ENCODE peak calls at places on chromosomes 13 and 19, in six cellular contexts. One of them, this sample, is unnamed.

GRCh38 chr13:51793570-51794273 is 10.2 kb downstream of the DHRS12 start:
- DNase-seq in endothelial cell of umbilical vein: peak; percentile 66
- DNase-seq in Peyer's patch: peak; percentile 77
- DNase-seq in uterus: no peak
- DNase-seq in adrenal gland: peak; percentile 80
- DNase-seq in transverse colon: no peak
- DNase-seq in this sample: no peak

GRCh38 chr13:35388979-35389378 is 87.5 kb downstream of the MAB21L1 start:
- DNase-seq in endothelial cell of umbilical vein: peak; percentile 87
- DNase-seq in Peyer's patch: no peak
- DNase-seq in uterus: no peak
- DNase-seq in adrenal gland: no peak
- DNase-seq in transverse colon: no peak
- DNase-seq in this sample: no peak

GRCh38 chr13:76965759-76966421 is 17.6 kb downstream of the ACOD1 start:
- DNase-seq in endothelial cell of umbilical vein: peak; percentile 21
- DNase-seq in Peyer's patch: peak; percentile 50
- DNase-seq in uterus: peak; percentile 33
- DNase-seq in adrenal gland: peak; percentile 54
- DNase-seq in transverse colon: peak; percentile 14
- DNase-seq in this sample: no peak

GRCh38 chr13:49097374-49097773 is 121.7 kb downstream of the FNDC3A start:
- DNase-seq in endothelial cell of umbilical vein: peak; percentile 42
- DNase-seq in Peyer's patch: no peak
- DNase-seq in uterus: no peak
- DNase-seq in adrenal gland: no peak
- DNase-seq in transverse colon: no peak
- DNase-seq in this sample: peak; percentile 40

GRCh38 chr13:112990783-112991182 is 21.8 kb downstream of the MCF2L start:
- DNase-seq in endothelial cell of umbilical vein: no peak
- DNase-seq in Peyer's patch: peak; percentile 81
- DNase-seq in uterus: no peak
- DNase-seq in adrenal gland: no peak
- DNase-seq in transverse colon: peak; percentile 80
- DNase-seq in this sample: peak; percentile 81

GRCh38 chr13:73168226-73168992 is 109.6 kb downstream of the KLF5 start:
- DNase-seq in endothelial cell of umbilical vein: peak; percentile 20
- DNase-seq in Peyer's patch: no peak
- DNase-seq in uterus: no peak
- DNase-seq in adrenal gland: no peak
- DNase-seq in transverse colon: no peak
- DNase-seq in this sample: no peak

GRCh38 chr19:13398780-13399726 is 107.2 kb downstream of the CACNA1A start:
- DNase-seq in endothelial cell of umbilical vein: peak; percentile 74
- DNase-seq in Peyer's patch: no peak
- DNase-seq in uterus: no peak
- DNase-seq in adrenal gland: peak; percentile 14
- DNase-seq in transverse colon: no peak
- DNase-seq in this sample: no peak

GRCh38 chr13:94495806-94496205 is 16.3 kb upstream of the DCT start:
- DNase-seq in endothelial cell of umbilical vein: no peak
- DNase-seq in Peyer's patch: no peak
- DNase-seq in uterus: no peak
- DNase-seq in adrenal gland: no peak
- DNase-seq in transverse colon: no peak
- DNase-seq in this sample: no peak

GRCh38 chr13:19818223-19818842 is 35.6 kb upstream of the PSPC1 start:
- DNase-seq in endothelial cell of umbilical vein: peak; percentile 37
- DNase-seq in Peyer's patch: peak; percentile 48
- DNase-seq in uterus: no peak
- DNase-seq in adrenal gland: peak; percentile 16
- DNase-seq in transverse colon: peak; percentile 19
- DNase-seq in this sample: peak; percentile 29

GRCh38 chr13:38618336-38618735 is 68.5 kb upstream of the FREM2 start:
- DNase-seq in endothelial cell of umbilical vein: no peak
- DNase-seq in Peyer's patch: no peak
- DNase-seq in uterus: no peak
- DNase-seq in adrenal gland: no peak
- DNase-seq in transverse colon: no peak
- DNase-seq in this sample: no peak

GRCh38 chr19:29724741-29725140 is 9.7 kb upstream of the C19orf12 start:
- DNase-seq in endothelial cell of umbilical vein: no peak
- DNase-seq in Peyer's patch: no peak
- DNase-seq in uterus: no peak
- DNase-seq in adrenal gland: no peak
- DNase-seq in transverse colon: no peak
- DNase-seq in this sample: no peak

GRCh38 chr19:38277969-38278680 is 13.8 kb downstream of the SPINT2 start:
- DNase-seq in endothelial cell of umbilical vein: peak; percentile 78
- DNase-seq in Peyer's patch: peak; percentile 60
- DNase-seq in uterus: peak; percentile 63
- DNase-seq in adrenal gland: peak; percentile 81
- DNase-seq in transverse colon: no peak
- DNase-seq in this sample: no peak

GRCh38 chr13:44298314-44298713 is 75.3 kb upstream of the SERP2 start:
- DNase-seq in endothelial cell of umbilical vein: no peak
- DNase-seq in Peyer's patch: no peak
- DNase-seq in uterus: no peak
- DNase-seq in adrenal gland: no peak
- DNase-seq in transverse colon: no peak
- DNase-seq in this sample: no peak

GRCh38 chr19:869245-870177 is 10.0 kb downstream of the CFD start:
- DNase-seq in endothelial cell of umbilical vein: peak; percentile 88
- DNase-seq in Peyer's patch: peak; percentile 76
- DNase-seq in uterus: peak; percentile 94
- DNase-seq in adrenal gland: peak; percentile 84
- DNase-seq in transverse colon: peak; percentile 65
- DNase-seq in this sample: no peak

GRCh38 chr13:44651209-44651608 is 75.1 kb upstream of the TSC22D1 start:
- DNase-seq in endothelial cell of umbilical vein: no peak
- DNase-seq in Peyer's patch: no peak
- DNase-seq in uterus: no peak
- DNase-seq in adrenal gland: no peak
- DNase-seq in transverse colon: no peak
- DNase-seq in this sample: no peak

GRCh38 chr19:33998739-33999345 is 173.5 kb upstream of the LSM14A start:
- DNase-seq in endothelial cell of umbilical vein: peak; percentile 21
- DNase-seq in Peyer's patch: no peak
- DNase-seq in uterus: no peak
- DNase-seq in adrenal gland: no peak
- DNase-seq in transverse colon: no peak
- DNase-seq in this sample: no peak

GRCh38 chr13:90792335-90792734 is 555.2 kb upstream of the MIR17HG start:
- DNase-seq in endothelial cell of umbilical vein: no peak
- DNase-seq in Peyer's patch: no peak
- DNase-seq in uterus: no peak
- DNase-seq in adrenal gland: no peak
- DNase-seq in transverse colon: no peak
- DNase-seq in this sample: no peak

GRCh38 chr13:44692173-44692713 is 116.1 kb upstream of the TSC22D1 start:
- DNase-seq in endothelial cell of umbilical vein: no peak
- DNase-seq in Peyer's patch: no peak
- DNase-seq in uterus: no peak
- DNase-seq in adrenal gland: no peak
- DNase-seq in transverse colon: no peak
- DNase-seq in this sample: no peak

GRCh38 chr13:114142640-114143490 is 10.4 kb upstream of the RASA3 start:
- DNase-seq in endothelial cell of umbilical vein: no peak
- DNase-seq in Peyer's patch: peak; percentile 90
- DNase-seq in uterus: no peak
- DNase-seq in adrenal gland: peak; percentile 42
- DNase-seq in transverse colon: peak; percentile 78
- DNase-seq in this sample: peak; percentile 53

GRCh38 chr13:102657630-102658029 is 37.2 kb downstream of the METTL21C start:
- DNase-seq in endothelial cell of umbilical vein: no peak
- DNase-seq in Peyer's patch: no peak
- DNase-seq in uterus: no peak
- DNase-seq in adrenal gland: no peak
- DNase-seq in transverse colon: no peak
- DNase-seq in this sample: no peak

GRCh38 chr13:43319617-43320444 is 296.4 kb downstream of the DNAJC15 start:
- DNase-seq in endothelial cell of umbilical vein: no peak
- DNase-seq in Peyer's patch: no peak
- DNase-seq in uterus: no peak
- DNase-seq in adrenal gland: no peak
- DNase-seq in transverse colon: no peak
- DNase-seq in this sample: no peak

GRCh38 chr13:49711218-49711863 is 20.1 kb upstream of the EBPL start:
- DNase-seq in endothelial cell of umbilical vein: peak; percentile 44
- DNase-seq in Peyer's patch: no peak
- DNase-seq in uterus: no peak
- DNase-seq in adrenal gland: no peak
- DNase-seq in transverse colon: no peak
- DNase-seq in this sample: no peak

GRCh38 chr19:4208385-4209094 is 20.8 kb upstream of the EBI3 start:
- DNase-seq in endothelial cell of umbilical vein: no peak
- DNase-seq in Peyer's patch: peak; percentile 54
- DNase-seq in uterus: no peak
- DNase-seq in adrenal gland: no peak
- DNase-seq in transverse colon: peak; percentile 40
- DNase-seq in this sample: no peak

GRCh38 chr19:38392707-38393308 is 4.3 kb downstream of the SPRED3 start:
- DNase-seq in endothelial cell of umbilical vein: no peak
- DNase-seq in Peyer's patch: peak; percentile 84
- DNase-seq in uterus: no peak
- DNase-seq in adrenal gland: no peak
- DNase-seq in transverse colon: no peak
- DNase-seq in this sample: no peak

GRCh38 chr13:46097015-46097414 is 7.8 kb downstream of the CPB2 start:
- DNase-seq in endothelial cell of umbilical vein: no peak
- DNase-seq in Peyer's patch: no peak
- DNase-seq in uterus: no peak
- DNase-seq in adrenal gland: no peak
- DNase-seq in transverse colon: no peak
- DNase-seq in this sample: no peak

DNA sequence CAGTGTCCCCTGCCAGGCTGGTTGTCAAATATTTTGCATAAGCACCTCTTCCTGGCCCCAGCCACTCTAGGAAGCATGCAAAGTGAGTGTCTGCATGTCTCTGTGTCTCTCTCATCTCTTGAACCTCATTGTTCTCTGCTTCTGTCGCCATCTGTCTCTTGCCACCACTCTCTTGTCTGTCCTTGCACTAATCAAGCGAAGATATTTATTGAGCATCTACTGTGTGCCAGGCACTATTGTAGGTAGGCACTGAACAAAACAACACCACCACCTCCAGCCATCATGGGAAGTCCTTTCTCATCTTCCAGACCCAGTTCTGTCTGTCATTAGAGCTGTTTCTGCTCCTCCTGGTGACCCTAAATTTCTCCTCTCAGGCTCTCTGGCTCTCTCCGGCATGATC is 52.0 kb upstream of the SHKBP1 start:
- DNase-seq in endothelial cell of umbilical vein: no peak
- DNase-seq in Peyer's patch: no peak
- DNase-seq in uterus: no peak
- DNase-seq in adrenal gland: no peak
- DNase-seq in transverse colon: no peak
- DNase-seq in this sample: no peak
- TF ChIP-seq POLR2A in endothelial cell of umbilical vein: no peak
- TF ChIP-seq POLR2A in Peyer's patch: no peak
- TF ChIP-seq POLR2A in uterus: no peak
- TF ChIP-seq POLR2A in adrenal gland: no peak
- TF ChIP-seq POLR2A in transverse colon: no peak
- TF ChIP-seq POLR2A in this sample: no peak

DNA sequence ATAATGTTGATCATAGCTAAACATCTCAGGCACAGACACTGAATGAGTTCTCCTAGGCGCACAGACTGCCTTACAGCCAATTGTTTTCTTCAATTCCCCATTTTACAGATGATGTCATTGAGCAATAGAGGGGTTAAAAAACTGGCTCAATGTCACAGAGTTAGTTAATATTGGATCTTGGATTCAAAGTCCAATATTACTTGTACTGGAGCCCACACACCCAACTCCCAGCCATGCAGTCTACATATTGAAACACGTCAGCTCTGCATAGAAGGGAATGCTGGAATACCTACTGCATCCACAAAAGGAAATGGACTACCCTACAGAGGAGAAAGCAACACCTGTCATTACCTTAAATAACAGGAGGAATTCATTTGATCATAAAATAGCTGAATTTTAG is 76.1 kb upstream of the SLC15A1 start:
- DNase-seq in endothelial cell of umbilical vein: no peak
- DNase-seq in Peyer's patch: no peak
- DNase-seq in uterus: no peak
- DNase-seq in adrenal gland: no peak
- DNase-seq in transverse colon: no peak
- DNase-seq in this sample: no peak
- H3K27ac ChIP-seq in endothelial cell of umbilical vein: no peak overlapping the region
- H3K27ac ChIP-seq in Peyer's patch: no peak overlapping the region
- H3K27ac ChIP-seq in uterus: no peak overlapping the region
- H3K27ac ChIP-seq in adrenal gland: no peak overlapping the region
- H3K27ac ChIP-seq in transverse colon: no peak overlapping the region
- H3K27ac ChIP-seq in this sample: no peak overlapping the region

DNA sequence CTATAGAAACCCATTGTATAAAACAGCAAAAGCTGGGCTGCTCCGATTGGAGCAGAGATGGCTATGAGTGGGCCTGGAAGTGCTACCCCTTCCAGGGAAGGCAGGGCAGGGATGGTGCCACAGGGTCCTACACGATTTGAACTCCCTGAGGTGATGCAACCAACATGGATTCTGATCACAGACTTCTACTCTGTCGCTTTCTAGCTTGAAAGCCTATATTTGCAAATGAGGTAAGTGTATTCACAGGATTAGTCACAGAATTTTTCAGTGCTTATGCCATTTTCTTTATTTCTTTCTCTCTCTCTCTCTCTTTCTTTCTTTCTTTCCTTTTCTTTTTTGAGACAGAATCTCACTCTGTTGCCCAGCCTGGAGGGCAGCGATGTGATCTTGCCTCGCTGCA is 179.0 kb downstream of the SPRY2 start:
- DNase-seq in endothelial cell of umbilical vein: no peak
- DNase-seq in Peyer's patch: no peak
- DNase-seq in uterus: no peak
- DNase-seq in adrenal gland: no peak
- DNase-seq in transverse colon: no peak
- DNase-seq in this sample: no peak
- TF ChIP-seq POLR2A in endothelial cell of umbilical vein: no peak
- TF ChIP-seq POLR2A in Peyer's patch: no peak
- TF ChIP-seq POLR2A in uterus: no peak
- TF ChIP-seq POLR2A in adrenal gland: no peak
- TF ChIP-seq POLR2A in transverse colon: no peak
- TF ChIP-seq POLR2A in this sample: no peak

GRCh38 chr13:24230428-24231072 is 70.0 kb downstream of the SPATA13 start:
- DNase-seq in endothelial cell of umbilical vein: no peak
- DNase-seq in Peyer's patch: no peak
- DNase-seq in uterus: no peak
- DNase-seq in adrenal gland: no peak
- DNase-seq in transverse colon: no peak
- DNase-seq in this sample: no peak

GRCh38 chr13:24232037-24232436 is 71.5 kb downstream of the SPATA13 start:
- DNase-seq in endothelial cell of umbilical vein: no peak
- DNase-seq in Peyer's patch: peak; percentile 81
- DNase-seq in uterus: no peak
- DNase-seq in adrenal gland: no peak
- DNase-seq in transverse colon: no peak
- DNase-seq in this sample: no peak

GRCh38 chr13:24232474-24232873 is 72.0 kb downstream of the SPATA13 start:
- DNase-seq in endothelial cell of umbilical vein: no peak
- DNase-seq in Peyer's patch: no peak
- DNase-seq in uterus: no peak
- DNase-seq in adrenal gland: no peak
- DNase-seq in transverse colon: no peak
- DNase-seq in this sample: no peak

GRCh38 chr13:24234200-24234915 is 73.8 kb downstream of the SPATA13 start:
- DNase-seq in endothelial cell of umbilical vein: no peak
- DNase-seq in Peyer's patch: no peak
- DNase-seq in uterus: no peak
- DNase-seq in adrenal gland: no peak
- DNase-seq in transverse colon: no peak
- DNase-seq in this sample: no peak

GRCh38 chr13:24233351-24233901 is 72.9 kb downstream of the SPATA13 start:
- DNase-seq in endothelial cell of umbilical vein: peak; percentile 37
- DNase-seq in Peyer's patch: no peak
- DNase-seq in uterus: peak; percentile 45
- DNase-seq in adrenal gland: no peak
- DNase-seq in transverse colon: no peak
- DNase-seq in this sample: no peak
- H3K27ac ChIP-seq in endothelial cell of umbilical vein: no peak overlapping the region
- H3K27ac ChIP-seq in Peyer's patch: no peak overlapping the region
- H3K27ac ChIP-seq in uterus: peak overlapping the region; percentile 77
- H3K27ac ChIP-seq in adrenal gland: no peak overlapping the region
- H3K27ac ChIP-seq in transverse colon: peak overlapping the region; percentile 22
- H3K27ac ChIP-seq in this sample: no peak overlapping the region

This sample was measured in prostate gland.